ENCODE peak calls at places on chromosomes 4 and X, in five cellular contexts. N is dorsolateral prefrontal cortex, Q is AG04450, Z is upper lobe of left lung, J is endodermal cell. G is an unnamed sample. For H3K27me3, the result is how much of the 10 kb centered on the place peaks cover.

GRCh38 chrX:53481816-53482485 is 47.8 kb upstream of the HSD17B10 start:
- DNase-seq in Q (peak), J (peak), Z (peak), N (peak), G (peak)

GRCh38 chr4:111781611-111782010 is 363.6 kb upstream of the FAM241A start:
- DNase-seq in N (no peak), J (no peak), Q (no peak), Z (no peak), G (no peak)

GRCh38 chrX:65985922-65986588 is 53.8 kb downstream of the VSIG4 start:
- DNase-seq in J (peak), Z (peak), N (no peak), Q (peak), G (peak)

GRCh38 chr4:58081356-58081755 is 971.2 kb upstream of the IGFBP7 start:
- DNase-seq in J (no peak), Z (no peak), Q (no peak), N (no peak), G (no peak)

GRCh38 chr4:13703096-13703495 is 75.6 kb upstream of the BOD1L1 start:
- DNase-seq in N (no peak), J (no peak), Z (no peak), Q (no peak), G (no peak)

GRCh38 chrX:116499780-116500179 is 37.0 kb upstream of the CT83 start:
- DNase-seq in Z (peak), N (no peak), Q (no peak), J (no peak), G (no peak)

GRCh38 chrX:132665676-132666075 is 176.8 kb upstream of the MBNL3 start:
- DNase-seq in J (no peak), N (no peak), Q (no peak), Z (no peak), G (no peak)

GRCh38 chr4:159444668-159445067 is 341.8 kb downstream of the RAPGEF2 start:
- DNase-seq in Q (no peak), Z (no peak), J (no peak), N (no peak), G (no peak)

GRCh38 chr4:45897934-45898585 is 225.8 kb downstream of the GABRG1 start:
- DNase-seq in Q (no peak), J (no peak), N (no peak), Z (no peak), G (no peak)

GRCh38 chr4:133775881-133776280 is 425.7 kb downstream of the PABPC4L start:
- DNase-seq in Z (no peak), N (no peak), J (no peak), Q (peak), G (no peak)

GRCh38 chrX:133921764-133922389 is 63.5 kb downstream of the GPC3 start:
- DNase-seq in Q (no peak), J (peak), N (no peak), Z (peak), G (peak)

GRCh38 chrX:115562492-115562872 is 1.5 kb downstream of the PLS3 start:
- DNase-seq in Z (no peak), J (no peak), N (no peak), Q (no peak), G (no peak)

GRCh38 chr4:153997506-153997905 is 208.6 kb upstream of the SFRP2 start:
- DNase-seq in Z (no peak), J (no peak), N (no peak), Q (no peak), G (no peak)

GRCh38 chrX:9770319-9770718 is 4.7 kb upstream of the GPR143 start:
- DNase-seq in J (peak), Q (no peak), Z (no peak), N (no peak), G (no peak)

GRCh38 chr4:177051473-177052060 is 258.1 kb upstream of the NEIL3 start:
- DNase-seq in J (peak), Q (no peak), Z (no peak), N (no peak), G (no peak)

GRCh38 chr4:178963646-178964045 is 1521.4 kb upstream of the AGA start:
- DNase-seq in J (no peak), Z (no peak), Q (no peak), N (no peak), G (no peak)

GRCh38 chrX:154040307-154040756 is 20.6 kb upstream of the IRAK1 start:
- DNase-seq in N (no peak), J (no peak), Z (no peak), Q (peak), G (no peak)

GRCh38 chr4:47852121-47852520 is 14.3 kb upstream of the CORIN start:
- DNase-seq in J (no peak), Z (no peak), N (no peak), Q (peak), G (no peak)

GRCh38 chr4:101865501-101866062 is 75.1 kb downstream of the BANK1 start:
- DNase-seq in J (no peak), N (no peak), Q (no peak), Z (no peak), G (no peak)

GRCh38 chr4:28799696-28800095 is 1920.5 kb upstream of the PCDH7 start:
- DNase-seq in Q (no peak), N (no peak), Z (no peak), J (no peak), G (no peak)

GRCh38 chr4:39151120-39151713 is 31.1 kb upstream of the WDR19 start:
- DNase-seq in Z (no peak), J (no peak), Q (peak), N (no peak), G (no peak)

GRCh38 chr4:151035321-151035720 is 20.2 kb upstream of the LRBA start:
- DNase-seq in Z (no peak), Q (no peak), N (no peak), J (no peak), G (no peak)

GRCh38 chr4:83118869-83119268 is 4.3 kb upstream of the PLAC8 start:
- DNase-seq in J (no peak), Z (no peak), N (no peak), Q (no peak), G (no peak)

GRCh38 chr4:2995546-2996265 is 32.3 kb downstream of the GRK4 start:
- DNase-seq in J (no peak), Z (no peak), N (no peak), Q (no peak), G (no peak)

GRCh38 chr4:147094228-147094627 is 148.6 kb upstream of the TTC29 start:
- DNase-seq in Q (no peak), N (no peak), J (peak), Z (no peak), G (no peak)

GRCh38 chrX:3286196-3286920 is 60.1 kb downstream of the MXRA5 start:
- DNase-seq in N (no peak), J (no peak), Z (no peak), Q (no peak), G (no peak)

GRCh38 chr4:142817442-142817841 is 28.7 kb downstream of the INPP4B start:
- DNase-seq in J (no peak), Z (no peak), Q (peak), N (no peak), G (no peak)

GRCh38 chr4:182093431-182093831 is 149.8 kb upstream of the TENM3 start:
- DNase-seq in N (no peak), Q (no peak), J (no peak), Z (no peak), G (no peak)

GRCh38 chrX:118182050-118182449 is 65.4 kb upstream of the KLHL13 start:
- DNase-seq in Q (no peak), N (no peak), Z (no peak), J (no peak), G (no peak)

GRCh38 chrX:118807151-118808017 is 16.2 kb upstream of the ZCCHC12 start:
- DNase-seq in J (peak), Z (peak), Q (no peak), N (no peak), G (peak)

GRCh38 chr4:123649248-123649643 is 252.7 kb downstream of the SPRY1 start:
- DNase-seq in Q (no peak), N (no peak), Z (no peak), J (no peak), G (no peak)

GRCh38 chr4:23768541-23768940 is 121.3 kb downstream of the PPARGC1A start:
- DNase-seq in Z (no peak), N (no peak), J (no peak), Q (no peak), G (no peak)

GRCh38 chr4:94926936-94927335 is 169.2 kb downstream of the BMPR1B start:
- DNase-seq in J (no peak), Z (no peak), Q (no peak), N (no peak), G (no peak)

GRCh38 chr4:94929696-94930095 is 171.9 kb downstream of the BMPR1B start:
- DNase-seq in N (no peak), J (no peak), Q (no peak), Z (no peak), G (no peak)

GRCh38 chr4:94924566-94924965 is 166.8 kb downstream of the BMPR1B start:
- DNase-seq in J (no peak), Q (no peak), N (no peak), Z (no peak), G (no peak)

GRCh38 chr4:94925764-94926347 is 168.1 kb downstream of the BMPR1B start:
- DNase-seq in N (no peak), Z (no peak), Q (no peak), J (no peak), G (no peak)

GRCh38 chr4:94927696-94928095 is 169.9 kb downstream of the BMPR1B start:
- DNase-seq in J (no peak), Z (no peak), Q (no peak), N (no peak), G (no peak)
- TF ChIP-seq CTCF in J (no peak), Z (no peak), Q (no peak), N (no peak), G (no peak)

GRCh38 chrX:499870-500364 is 113.2 kb upstream of the PPP2R3B start:
- DNase-seq in Q (no peak), J (peak), N (no peak), Z (no peak), G (no peak)
- H3K27me3 ChIP-seq in Q (under half), J (under half), N (under half), Z (under half), G (under half)

GRCh38 chr4:173014113-173014558 is 154.5 kb upstream of the GALNT7 start:
- DNase-seq in J (peak), Q (no peak), N (no peak), Z (no peak), G (no peak)

GRCh38 chr4:173014836-173015235 is 153.8 kb upstream of the GALNT7 start:
- DNase-seq in N (no peak), J (peak), Z (no peak), Q (no peak), G (no peak)

GRCh38 chr4:173012608-173013007 is 156.0 kb upstream of the GALNT7 start:
- DNase-seq in N (no peak), Z (no peak), Q (no peak), J (no peak), G (no peak)

GRCh38 chr4:173009129-173009823 is 159.3 kb upstream of the GALNT7 start:
- DNase-seq in N (no peak), Z (no peak), Q (no peak), J (no peak), G (no peak)

GRCh38 chr4:173013232-173013932 is 155.2 kb upstream of the GALNT7 start:
- DNase-seq in J (peak), N (no peak), Z (no peak), Q (no peak), G (peak)
- TF ChIP-seq CTCF in J (peak), N (peak), Z (peak), Q (peak), G (peak)

DNA sequence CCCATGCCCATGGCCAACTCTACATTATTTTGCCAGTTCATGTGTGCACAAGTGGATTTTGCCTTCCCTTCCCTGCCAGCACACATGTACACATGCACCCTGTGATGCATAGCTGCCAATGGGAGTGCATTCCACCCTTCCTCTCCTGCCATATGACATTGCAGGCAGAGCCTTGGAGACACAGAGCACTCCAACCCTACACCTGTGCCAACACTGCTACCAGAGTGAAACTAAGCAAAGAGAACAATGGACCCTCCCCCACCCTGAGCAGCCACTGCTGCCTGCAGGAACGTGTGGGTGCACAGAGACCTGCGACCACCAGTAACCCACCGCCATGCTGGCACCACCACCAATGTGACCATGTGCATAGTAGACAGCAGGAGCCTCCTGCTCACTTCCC is 78.4 kb downstream of the ITM2A start:
- DNase-seq in N (no peak), J (no peak), Z (no peak), Q (no peak), G (no peak)
- H3K27me3 ChIP-seq in N (under half), J (under half), Z (under half), Q (under half), G (under half)

DNA sequence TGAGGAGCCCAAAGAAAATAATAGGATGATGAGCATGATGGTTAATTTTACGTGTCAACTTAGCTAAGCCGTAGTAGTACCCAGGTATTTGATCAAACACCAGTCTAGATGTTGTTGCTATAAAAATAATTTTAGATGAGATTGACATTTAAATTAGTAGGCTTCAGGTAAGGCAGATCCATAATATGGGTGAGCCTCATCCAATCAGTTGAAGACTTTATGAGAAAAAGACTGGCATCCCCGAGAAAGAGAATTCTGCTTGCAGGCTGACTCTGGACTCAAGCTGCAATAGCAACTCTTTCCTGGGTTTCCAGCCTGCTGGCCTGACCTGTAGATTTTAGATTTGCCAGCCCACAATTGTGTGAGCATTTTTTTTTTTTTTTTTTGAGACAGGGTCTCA is 192.8 kb upstream of the LNX1 start:
- DNase-seq in Q (no peak), Z (no peak), J (no peak), N (no peak), G (no peak)
- TF ChIP-seq CTCF in Q (no peak), Z (no peak), J (no peak), N (no peak), G (no peak)

GRCh38 chrX:108726748-108727147 is 9.6 kb downstream of the IRS4 start:
- DNase-seq in N (no peak), Q (no peak), Z (no peak), J (no peak), G (no peak)
- H3K27me3 ChIP-seq in N (under half), Q (under half), Z (under half), J (under half), G (under half)

GRCh38 chr4:1759818-1760223 is 33.3 kb upstream of the FGFR3 start:
- DNase-seq in Q (no peak), Z (no peak), J (peak), N (no peak), G (no peak)
- TF ChIP-seq CTCF in Q (no peak), Z (no peak), J (peak), N (no peak), G (no peak)

GRCh38 chr4:825969-826330 is at the start of gene CPLX1:
- DNase-seq in Q (no peak), J (peak), Z (no peak), N (peak), G (no peak)
- H3K27me3 ChIP-seq in Q (half or more), J (half or more), Z (under half), N (under half), G (half or more)

DNA sequence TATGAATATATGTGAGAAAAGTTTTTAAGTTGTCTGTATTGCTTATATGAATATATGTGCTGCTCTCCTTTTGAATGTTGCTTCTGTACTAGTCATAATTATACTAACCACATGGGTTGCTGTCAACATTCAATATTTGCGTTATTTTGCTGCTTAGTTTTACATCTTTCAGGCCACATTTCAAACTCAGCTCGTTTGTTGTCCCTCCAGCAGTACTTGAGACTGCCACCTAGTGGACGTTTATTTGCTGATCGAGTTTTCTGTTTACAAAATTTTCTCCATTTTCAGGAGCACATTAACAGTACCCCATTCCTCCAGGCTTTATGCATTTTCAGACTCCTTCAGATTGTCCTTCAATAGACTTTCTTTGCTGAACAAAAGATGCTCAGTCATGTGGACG is 75.8 kb downstream of the NUDT11 start:
- DNase-seq in Q (peak), Z (no peak), N (no peak), J (no peak), G (no peak)
- TF ChIP-seq CTCF in Q (peak), Z (peak), N (peak), J (peak), G (peak)

DNA sequence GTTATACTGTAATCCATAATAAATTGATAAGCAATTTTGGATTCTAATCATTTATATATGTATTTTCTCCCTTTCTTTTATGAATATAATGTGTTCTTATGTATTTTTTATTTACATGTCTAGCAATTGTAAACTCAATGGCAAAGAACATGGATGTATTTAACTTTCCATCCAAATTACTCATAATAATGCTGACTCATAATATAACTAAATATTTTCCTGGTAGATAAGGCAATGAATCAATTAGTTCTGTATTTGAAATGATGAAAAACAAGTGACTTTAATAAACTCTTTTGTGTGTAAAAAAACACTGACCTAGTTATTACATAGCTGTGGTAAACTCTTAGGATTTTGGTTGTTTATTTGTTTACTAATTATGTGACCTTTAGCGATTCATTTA is 211.2 kb downstream of the DTHD1 start:
- DNase-seq in Z (no peak), J (no peak), N (no peak), Q (no peak), G (no peak)
- H3K27me3 ChIP-seq in Z (under half), J (under half), N (under half), Q (under half), G (under half)